ENCODE peak calls at places on chromosome 2, in seven cellular contexts. One of them, this sample, is unnamed.

GRCh38 chr2:70243804-70244584 is 4.4 kb downstream of the TIA1 start:
- DNase-seq in A549: no peak
- DNase-seq in AG10803: no peak
- DNase-seq in AG04450: no peak
- DNase-seq in neural progenitor cell: no peak
- DNase-seq in GM12865: no peak
- DNase-seq in suprapubic skin: no peak
- DNase-seq in this sample: no peak

GRCh38 chr2:109368798-109369197 is 239.8 kb downstream of the SH3RF3 start:
- DNase-seq in A549: no peak
- DNase-seq in AG10803: no peak
- DNase-seq in AG04450: no peak
- DNase-seq in neural progenitor cell: no peak
- DNase-seq in GM12865: no peak
- DNase-seq in suprapubic skin: peak
- DNase-seq in this sample: no peak

GRCh38 chr2:49210191-49210590 is 55.9 kb upstream of the FSHR start:
- DNase-seq in A549: no peak
- DNase-seq in AG10803: no peak
- DNase-seq in AG04450: no peak
- DNase-seq in neural progenitor cell: peak
- DNase-seq in GM12865: no peak
- DNase-seq in suprapubic skin: no peak
- DNase-seq in this sample: peak

GRCh38 chr2:36675579-36675978 is 20.9 kb upstream of the VIT start:
- DNase-seq in A549: no peak
- DNase-seq in AG10803: no peak
- DNase-seq in AG04450: no peak
- DNase-seq in neural progenitor cell: no peak
- DNase-seq in GM12865: no peak
- DNase-seq in suprapubic skin: no peak
- DNase-seq in this sample: no peak

GRCh38 chr2:136075466-136075865 is 42.5 kb downstream of the CXCR4 start:
- DNase-seq in A549: no peak
- DNase-seq in AG10803: no peak
- DNase-seq in AG04450: no peak
- DNase-seq in neural progenitor cell: no peak
- DNase-seq in GM12865: no peak
- DNase-seq in suprapubic skin: no peak
- DNase-seq in this sample: no peak

GRCh38 chr2:233706720-233707119 is 6.0 kb upstream of the UGT1A5 start:
- DNase-seq in A549: peak
- DNase-seq in AG10803: peak
- DNase-seq in AG04450: no peak
- DNase-seq in neural progenitor cell: no peak
- DNase-seq in GM12865: no peak
- DNase-seq in suprapubic skin: no peak
- DNase-seq in this sample: no peak

GRCh38 chr2:120489023-120489422 is 143.1 kb downstream of the INHBB start:
- DNase-seq in A549: no peak
- DNase-seq in AG10803: no peak
- DNase-seq in AG04450: no peak
- DNase-seq in neural progenitor cell: peak
- DNase-seq in GM12865: no peak
- DNase-seq in suprapubic skin: no peak
- DNase-seq in this sample: no peak

GRCh38 chr2:157746234-157746950 is 117.7 kb upstream of the ACVR1C start:
- DNase-seq in A549: no peak
- DNase-seq in AG10803: peak
- DNase-seq in AG04450: no peak
- DNase-seq in neural progenitor cell: no peak
- DNase-seq in GM12865: no peak
- DNase-seq in suprapubic skin: no peak
- DNase-seq in this sample: no peak

GRCh38 chr2:183113630-183114029 is 10.6 kb upstream of the NUP35 start:
- DNase-seq in A549: no peak
- DNase-seq in AG10803: no peak
- DNase-seq in AG04450: no peak
- DNase-seq in neural progenitor cell: no peak
- DNase-seq in GM12865: no peak
- DNase-seq in suprapubic skin: no peak
- DNase-seq in this sample: no peak

GRCh38 chr2:153476491-153477095 is 2.0 kb downstream of the RPRM start:
- DNase-seq in A549: no peak
- DNase-seq in AG10803: no peak
- DNase-seq in AG04450: no peak
- DNase-seq in neural progenitor cell: peak
- DNase-seq in GM12865: no peak
- DNase-seq in suprapubic skin: no peak
- DNase-seq in this sample: no peak

GRCh38 chr2:86199834-86200177 is 549 bp downstream of the MRPL35 start:
- DNase-seq in A549: no peak
- DNase-seq in AG10803: no peak
- DNase-seq in AG04450: no peak
- DNase-seq in neural progenitor cell: no peak
- DNase-seq in GM12865: no peak
- DNase-seq in suprapubic skin: no peak
- DNase-seq in this sample: no peak

GRCh38 chr2:3743951-3744555 is 40.7 kb downstream of the DCDC2C start:
- DNase-seq in A549: no peak
- DNase-seq in AG10803: no peak
- DNase-seq in AG04450: no peak
- DNase-seq in neural progenitor cell: no peak
- DNase-seq in GM12865: no peak
- DNase-seq in suprapubic skin: no peak
- DNase-seq in this sample: no peak

DNA sequence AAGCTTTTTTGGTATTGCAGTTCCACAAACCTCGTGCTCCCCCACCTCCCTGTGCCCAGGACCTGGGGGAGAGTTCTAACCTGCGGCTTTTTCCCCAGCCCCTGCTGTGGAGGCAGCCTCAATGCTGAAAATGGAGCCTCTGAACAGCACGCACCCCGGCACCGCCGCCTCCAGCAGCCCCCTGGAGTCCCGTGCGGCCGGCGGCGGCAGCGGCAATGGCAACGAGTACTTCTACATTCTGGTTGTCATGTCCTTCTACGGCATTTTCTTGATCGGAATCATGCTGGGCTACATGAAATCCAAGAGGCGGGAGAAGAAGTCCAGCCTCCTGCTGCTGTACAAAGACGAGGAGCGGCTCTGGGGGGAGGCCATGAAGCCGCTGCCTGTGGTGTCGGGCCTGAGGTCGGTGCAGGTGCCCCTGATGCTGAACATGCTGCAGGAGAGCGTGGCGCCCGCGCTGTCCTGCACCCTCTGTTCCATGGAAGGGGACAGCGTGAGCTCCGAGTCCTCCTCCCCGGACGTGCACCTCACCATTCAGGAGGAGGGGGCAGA is 796 bp downstream of the KCNE4 start:
- DNase-seq in A549: no peak
- DNase-seq in AG10803: no peak
- DNase-seq in AG04450: no peak
- DNase-seq in neural progenitor cell: no peak
- DNase-seq in GM12865: no peak
- DNase-seq in suprapubic skin: no peak
- DNase-seq in this sample: no peak
- H3K4me3 ChIP-seq in A549: peak
- H3K4me3 ChIP-seq in AG10803: peak
- H3K4me3 ChIP-seq in AG04450: peak
- H3K4me3 ChIP-seq in neural progenitor cell: no peak
- H3K4me3 ChIP-seq in GM12865: no peak
- H3K4me3 ChIP-seq in suprapubic skin: peak
- H3K4me3 ChIP-seq in this sample: no peak

GRCh38 chr2:65430515-65431416 is 1.6 kb downstream of the SPRED2 start:
- DNase-seq in A549: peak
- DNase-seq in AG10803: peak
- DNase-seq in AG04450: no peak
- DNase-seq in neural progenitor cell: peak
- DNase-seq in GM12865: peak
- DNase-seq in suprapubic skin: peak
- DNase-seq in this sample: peak
- H3K4me3 ChIP-seq in A549: peak
- H3K4me3 ChIP-seq in AG10803: peak
- H3K4me3 ChIP-seq in AG04450: peak
- H3K4me3 ChIP-seq in neural progenitor cell: peak
- H3K4me3 ChIP-seq in GM12865: peak
- H3K4me3 ChIP-seq in suprapubic skin: peak
- H3K4me3 ChIP-seq in this sample: peak

GRCh38 chr2:202102425-202103005 is 29.5 kb downstream of the KIAA2012 start:
- DNase-seq in A549: no peak
- DNase-seq in AG10803: no peak
- DNase-seq in AG04450: no peak
- DNase-seq in neural progenitor cell: peak
- DNase-seq in GM12865: no peak
- DNase-seq in suprapubic skin: no peak
- DNase-seq in this sample: no peak
- H3K4me3 ChIP-seq in A549: no peak
- H3K4me3 ChIP-seq in AG10803: no peak
- H3K4me3 ChIP-seq in AG04450: no peak
- H3K4me3 ChIP-seq in neural progenitor cell: no peak
- H3K4me3 ChIP-seq in GM12865: no peak
- H3K4me3 ChIP-seq in suprapubic skin: no peak
- H3K4me3 ChIP-seq in this sample: no peak

GRCh38 chr2:88199912-88200682 is 30.0 kb downstream of the THNSL2 start:
- DNase-seq in A549: no peak
- DNase-seq in AG10803: no peak
- DNase-seq in AG04450: no peak
- DNase-seq in neural progenitor cell: peak
- DNase-seq in GM12865: no peak
- DNase-seq in suprapubic skin: no peak
- DNase-seq in this sample: no peak
- H3K4me3 ChIP-seq in A549: peak
- H3K4me3 ChIP-seq in AG10803: no peak
- H3K4me3 ChIP-seq in AG04450: no peak
- H3K4me3 ChIP-seq in neural progenitor cell: peak
- H3K4me3 ChIP-seq in GM12865: no peak
- H3K4me3 ChIP-seq in suprapubic skin: no peak
- H3K4me3 ChIP-seq in this sample: no peak

GRCh38 chr2:74814102-74814501 is 19.8 kb upstream of the HK2 start:
- DNase-seq in A549: no peak
- DNase-seq in AG10803: no peak
- DNase-seq in AG04450: no peak
- DNase-seq in neural progenitor cell: no peak
- DNase-seq in GM12865: no peak
- DNase-seq in suprapubic skin: no peak
- DNase-seq in this sample: no peak

GRCh38 chr2:74819702-74820101 is 14.2 kb upstream of the HK2 start:
- DNase-seq in A549: no peak
- DNase-seq in AG10803: no peak
- DNase-seq in AG04450: no peak
- DNase-seq in neural progenitor cell: no peak
- DNase-seq in GM12865: no peak
- DNase-seq in suprapubic skin: no peak
- DNase-seq in this sample: no peak

GRCh38 chr2:74815955-74816354 is 18.0 kb upstream of the HK2 start:
- DNase-seq in A549: no peak
- DNase-seq in AG10803: no peak
- DNase-seq in AG04450: no peak
- DNase-seq in neural progenitor cell: no peak
- DNase-seq in GM12865: no peak
- DNase-seq in suprapubic skin: no peak
- DNase-seq in this sample: no peak

GRCh38 chr2:74817333-74817732 is 16.6 kb upstream of the HK2 start:
- DNase-seq in A549: no peak
- DNase-seq in AG10803: no peak
- DNase-seq in AG04450: no peak
- DNase-seq in neural progenitor cell: no peak
- DNase-seq in GM12865: no peak
- DNase-seq in suprapubic skin: no peak
- DNase-seq in this sample: no peak

GRCh38 chr2:74816540-74817331 is 17.2 kb upstream of the HK2 start:
- DNase-seq in A549: no peak
- DNase-seq in AG10803: no peak
- DNase-seq in AG04450: no peak
- DNase-seq in neural progenitor cell: peak
- DNase-seq in GM12865: no peak
- DNase-seq in suprapubic skin: no peak
- DNase-seq in this sample: peak
- H3K4me3 ChIP-seq in A549: no peak
- H3K4me3 ChIP-seq in AG10803: no peak
- H3K4me3 ChIP-seq in AG04450: no peak
- H3K4me3 ChIP-seq in neural progenitor cell: no peak
- H3K4me3 ChIP-seq in GM12865: no peak
- H3K4me3 ChIP-seq in suprapubic skin: no peak
- H3K4me3 ChIP-seq in this sample: no peak

GRCh38 chr2:20622296-20622686 is 28.6 kb downstream of the HS1BP3 start:
- DNase-seq in A549: no peak
- DNase-seq in AG10803: no peak
- DNase-seq in AG04450: no peak
- DNase-seq in neural progenitor cell: no peak
- DNase-seq in GM12865: no peak
- DNase-seq in suprapubic skin: peak
- DNase-seq in this sample: no peak
- H3K4me3 ChIP-seq in A549: no peak
- H3K4me3 ChIP-seq in AG10803: no peak
- H3K4me3 ChIP-seq in AG04450: no peak
- H3K4me3 ChIP-seq in neural progenitor cell: no peak
- H3K4me3 ChIP-seq in GM12865: no peak
- H3K4me3 ChIP-seq in suprapubic skin: no peak
- H3K4me3 ChIP-seq in this sample: no peak

GRCh38 chr2:201191132-201191875 is 8.4 kb downstream of the CASP10 start:
- DNase-seq in A549: no peak
- DNase-seq in AG10803: no peak
- DNase-seq in AG04450: no peak
- DNase-seq in neural progenitor cell: no peak
- DNase-seq in GM12865: peak
- DNase-seq in suprapubic skin: no peak
- DNase-seq in this sample: peak
- H3K4me3 ChIP-seq in A549: no peak
- H3K4me3 ChIP-seq in AG10803: no peak
- H3K4me3 ChIP-seq in AG04450: no peak
- H3K4me3 ChIP-seq in neural progenitor cell: no peak
- H3K4me3 ChIP-seq in GM12865: no peak
- H3K4me3 ChIP-seq in suprapubic skin: no peak
- H3K4me3 ChIP-seq in this sample: peak

This sample was measured in Jurkat, Clone E6-1.